ENCODE peak calls at places on chromosomes 11 and 22, in nine cellular contexts. S is body of pancreas; J is mucosa of descending colon; D is naive thymus-derived CD4-positive, alpha-beta T cell; K is colonic mucosa; P is NT2/D1; G is heart left ventricle; C is upper lobe of right lung; Q is neural progenitor cell. X is an unnamed sample.
A peak's percentile ranks its signal among the peaks of the same experiment; 100 is the strongest.

GRCh38 chr11:34898474-34898873 is 17.7 kb downstream of the APIP start:
- DNase-seq in S (no peak), J (no peak), D (no peak), K (no peak), P (no peak), G (no peak), C (no peak), Q (no peak), X (no peak)

GRCh38 chr11:82089426-82089825 is 644.2 kb downstream of the FAM181B start:
- DNase-seq in S (no peak), J (no peak), D (no peak), K (no peak), P (no peak), G (no peak), C (no peak), Q (no peak), X (no peak)

GRCh38 chr11:93444671-93445073 is 98.5 kb downstream of the SMCO4 start:
- DNase-seq in S (peak; percentile 53), J (peak; percentile 17), D (no peak), K (peak; percentile 40), P (peak; percentile 81), G (no peak), C (no peak), Q (peak; percentile 90), X (no peak)

GRCh38 chr22:19915287-19915954 is 26.2 kb upstream of the COMT start:
- DNase-seq in S (no peak), J (no peak), D (no peak), K (no peak), P (no peak), G (no peak), C (no peak), Q (no peak), X (no peak)

GRCh38 chr22:18042685-18043084 is 18.3 kb upstream of the MICAL3 start:
- DNase-seq in S (no peak), J (no peak), D (no peak), K (no peak), P (no peak), G (no peak), C (no peak), Q (no peak), X (no peak)

GRCh38 chr11:123300874-123301695 is 106.0 kb upstream of the CLMP start:
- DNase-seq in S (no peak), J (no peak), D (peak; percentile 7), K (no peak), P (peak; percentile 15), G (no peak), C (no peak), Q (no peak), X (no peak)

GRCh38 chr11:15034687-15035267 is 38.6 kb upstream of the CALCB start:
- DNase-seq in S (no peak), J (no peak), D (no peak), K (no peak), P (no peak), G (no peak), C (no peak), Q (no peak), X (no peak)

GRCh38 chr11:46134540-46134939 is 13.3 kb upstream of the PHF21A start:
- DNase-seq in S (no peak), J (no peak), D (no peak), K (no peak), P (peak; percentile 70), G (no peak), C (no peak), Q (peak; percentile 46), X (no peak)

GRCh38 chr11:2801711-2802388 is 83.7 kb downstream of the CDKN1C start:
- DNase-seq in S (no peak), J (no peak), D (no peak), K (peak; percentile 15), P (no peak), G (peak; percentile 14), C (peak; percentile 55), Q (no peak), X (no peak)

GRCh38 chr11:22432331-22433065 is 94.3 kb downstream of the SLC17A6 start:
- DNase-seq in S (peak; percentile 55), J (no peak), D (peak; percentile 0), K (no peak), P (no peak), G (peak; percentile 48), C (no peak), Q (peak; percentile 32), X (peak; percentile 48)

GRCh38 chr11:67404515-67405195 is 772 bp downstream of the TBC1D10C start:
- DNase-seq in S (no peak), J (no peak), D (peak; percentile 51), K (no peak), P (no peak), G (no peak), C (peak; percentile 83), Q (no peak), X (no peak)
- H3K4me3 ChIP-seq in S (no peak overlapping the region), J (peak overlapping the region; percentile 15), D (peak overlapping the region; percentile 98), K (peak overlapping the region; percentile 25), P (no peak overlapping the region), G (peak overlapping the region; percentile 6), C (peak overlapping the region; percentile 49), Q (no peak overlapping the region), X (peak overlapping the region; percentile 17)

DNA sequence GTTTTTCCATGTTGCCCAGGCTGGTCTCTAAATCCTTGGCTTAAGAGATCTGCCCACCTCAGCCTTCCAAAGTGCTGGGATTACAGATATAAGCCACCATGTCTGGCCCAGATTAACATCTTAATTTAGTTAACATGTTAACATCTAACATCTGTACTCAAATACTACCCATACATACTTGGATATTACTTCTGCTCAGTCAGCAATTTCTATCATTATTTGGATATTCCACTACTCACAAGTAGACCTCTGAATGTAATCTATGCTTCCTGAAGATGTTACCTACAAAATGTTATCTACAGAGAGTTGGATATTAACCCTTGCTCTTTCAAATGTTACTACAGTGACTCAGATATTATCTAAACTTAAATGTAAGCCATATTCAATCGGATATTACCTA is 4.0 kb downstream of the CCKBR start:
- DNase-seq in S (no peak), J (no peak), D (no peak), K (no peak), P (no peak), G (no peak), C (no peak), Q (no peak), X (no peak)
- H3K9me3 ChIP-seq in S (no peaks in the 10 kb centered on the region), J (no peaks in the 10 kb centered on the region), D (no peaks in the 10 kb centered on the region), K (no peaks in the 10 kb centered on the region), P (no peaks in the 10 kb centered on the region), G (no peaks in the 10 kb centered on the region), C (no peaks in the 10 kb centered on the region), Q (no peaks in the 10 kb centered on the region), X (no peaks in the 10 kb centered on the region)

GRCh38 chr11:44979536-44980399 is 29.1 kb upstream of the TP53I11 start:
- DNase-seq in S (peak; percentile 95), J (peak; percentile 90), D (no peak), K (peak; percentile 90), P (no peak), G (no peak), C (peak; percentile 84), Q (peak; percentile 44), X (peak; percentile 51)
- H3K4me3 ChIP-seq in S (no peak overlapping the region), J (no peak overlapping the region), D (no peak overlapping the region), K (peak overlapping the region; percentile 9), P (no peak overlapping the region), G (no peak overlapping the region), C (no peak overlapping the region), Q (no peak overlapping the region), X (no peak overlapping the region)

GRCh38 chr11:129576652-129577051 is 201.0 kb downstream of the BARX2 start:
- DNase-seq in S (no peak), J (no peak), D (no peak), K (no peak), P (no peak), G (no peak), C (no peak), Q (no peak), X (no peak)
- H3K9me3 ChIP-seq in S (no peaks in the 10 kb centered on the region), J (no peaks in the 10 kb centered on the region), D (peaks cover 3% of the 10 kb centered on the region), K (no peaks in the 10 kb centered on the region), P (no peaks in the 10 kb centered on the region), G (peaks cover 17% of the 10 kb centered on the region), C (no peaks in the 10 kb centered on the region), Q (no peaks in the 10 kb centered on the region), X (no peaks in the 10 kb centered on the region)

DNA sequence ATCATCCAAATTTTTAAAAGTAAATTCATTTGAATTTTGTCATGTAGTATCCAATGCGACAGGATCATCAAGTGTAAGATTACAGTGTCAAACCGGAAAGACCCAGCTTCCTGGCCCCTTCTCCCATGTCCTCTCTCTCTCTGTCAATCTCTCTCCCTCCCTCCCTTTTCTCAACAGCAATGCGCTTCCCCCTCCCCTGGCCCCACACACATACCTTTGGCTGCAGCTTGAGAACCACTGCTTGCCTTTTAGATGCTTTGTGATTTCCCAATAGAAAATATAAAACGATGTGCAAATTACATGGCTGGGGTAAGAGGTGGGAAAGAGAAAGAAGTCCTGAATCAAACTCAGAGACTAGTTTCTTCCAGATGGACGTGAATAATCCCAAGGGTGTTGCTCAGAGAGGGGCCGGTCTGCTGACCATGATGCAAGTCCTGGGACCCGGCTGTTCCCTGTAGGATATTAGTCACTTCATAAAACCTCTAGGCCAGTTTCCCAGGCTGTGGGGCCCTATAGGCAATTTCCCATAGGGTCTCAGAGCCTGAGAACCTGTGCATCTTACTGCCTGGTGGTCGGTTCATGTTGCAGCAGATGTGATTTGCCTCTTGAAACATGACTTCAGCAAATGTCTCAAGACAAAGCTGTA is 34.3 kb upstream of the ETS1 start:
- DNase-seq in S (no peak), J (no peak), D (no peak), K (no peak), P (no peak), G (peak; percentile 73), C (no peak), Q (no peak), X (peak; percentile 73)
- H3K4me3 ChIP-seq in S (no peak overlapping the region), J (no peak overlapping the region), D (no peak overlapping the region), K (no peak overlapping the region), P (no peak overlapping the region), G (peak overlapping the region; percentile 23), C (no peak overlapping the region), Q (no peak overlapping the region), X (no peak overlapping the region)

DNA sequence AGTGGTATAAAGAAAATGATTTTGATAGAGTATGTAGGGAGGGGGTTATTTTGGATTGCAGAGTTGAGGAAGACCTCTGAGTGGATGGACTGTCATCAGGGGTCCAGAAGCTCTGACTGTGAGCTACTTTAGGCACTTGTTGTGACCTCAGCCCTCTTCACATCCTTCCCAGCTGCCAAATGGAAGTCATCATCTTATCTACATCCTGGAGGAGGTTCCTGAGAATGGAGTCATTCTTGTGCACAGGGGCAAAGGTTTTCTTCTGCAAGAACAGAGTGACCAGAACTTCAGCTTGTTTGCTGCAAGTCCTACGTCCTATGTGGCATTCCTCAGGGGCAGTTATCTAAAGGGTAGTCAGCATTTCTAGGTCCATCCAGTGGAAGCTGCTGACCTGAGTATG is 393.8 kb downstream of the AASDHPPT start:
- DNase-seq in S (no peak), J (no peak), D (no peak), K (no peak), P (no peak), G (no peak), C (no peak), Q (no peak), X (no peak)
- H3K9me3 ChIP-seq in S (no peaks in the 10 kb centered on the region), J (peaks cover 23% of the 10 kb centered on the region), D (peaks cover 3% of the 10 kb centered on the region), K (no peaks in the 10 kb centered on the region), P (peaks cover 4% of the 10 kb centered on the region), G (peaks cover 11% of the 10 kb centered on the region), C (no peaks in the 10 kb centered on the region), Q (no peaks in the 10 kb centered on the region), X (peaks cover 17% of the 10 kb centered on the region)

GRCh38 chr11:109945626-109946321 is 147.4 kb upstream of the ZC3H12C start:
- DNase-seq in S (no peak), J (no peak), D (no peak), K (no peak), P (no peak), G (no peak), C (no peak), Q (no peak), X (no peak)
- H3K4me3 ChIP-seq in S (no peak overlapping the region), J (no peak overlapping the region), D (no peak overlapping the region), K (no peak overlapping the region), P (no peak overlapping the region), G (peak overlapping the region; percentile 43), C (no peak overlapping the region), Q (no peak overlapping the region), X (peak overlapping the region; percentile 40)

GRCh38 chr22:35899736-35900135 is 128.9 kb downstream of the RBFOX2 start:
- DNase-seq in S (no peak), J (no peak), D (no peak), K (no peak), P (no peak), G (no peak), C (no peak), Q (no peak), X (no peak)
- H3K9me3 ChIP-seq in S (no peaks in the 10 kb centered on the region), J (no peaks in the 10 kb centered on the region), D (no peaks in the 10 kb centered on the region), K (no peaks in the 10 kb centered on the region), P (no peaks in the 10 kb centered on the region), G (no peaks in the 10 kb centered on the region), C (no peaks in the 10 kb centered on the region), Q (no peaks in the 10 kb centered on the region), X (no peaks in the 10 kb centered on the region)

X was measured in heart right ventricle.